ENCODE peak calls at places on chromosomes 6 and 20, in nine cellular contexts. Q, Y, V, X, W, R, Z, A and K are unnamed samples.
A peak's percentile ranks its signal among the peaks of the same experiment; 100 is the strongest.

GRCh38 chr6:138468320-138469015 is 30.8 kb downstream of the NHSL1 start:
- DNase-seq in X (no peak), V (peak; percentile 28), A (no peak), Z (no peak), R (no peak), Q (no peak), W (no peak), Y (peak; percentile 74), K (no peak)

GRCh38 chr6:44658571-44658970 is 271.1 kb downstream of the CDC5L start:
- DNase-seq in R (no peak), X (no peak), A (no peak), Q (no peak), V (no peak), Z (no peak), W (no peak), Y (no peak), K (no peak)

GRCh38 chr6:38169221-38169674 is 349.7 kb downstream of the ZFAND3 start:
- DNase-seq in Q (no peak), A (no peak), W (no peak), X (no peak), V (no peak), R (no peak), Z (no peak), Y (no peak), K (no peak)

GRCh38 chr6:20802596-20802995 is 268.3 kb downstream of the CDKAL1 start:
- DNase-seq in Y (no peak), Z (no peak), R (no peak), X (no peak), Q (no peak), W (no peak), A (no peak), V (no peak), K (no peak)

GRCh38 chr6:4591218-4591617 is 185.0 kb upstream of the CDYL start:
- DNase-seq in R (no peak), Y (no peak), Z (no peak), V (no peak), Q (no peak), A (no peak), X (no peak), W (no peak), K (no peak)

GRCh38 chr20:50518270-50518721 is 8.1 kb downstream of the PTPN1 start:
- DNase-seq in V (peak; percentile 75), X (no peak), Y (peak; percentile 73), R (no peak), W (no peak), Z (no peak), A (no peak), Q (no peak), K (no peak)

GRCh38 chr20:51752343-51752951 is 15.7 kb downstream of the ATP9A start:
- DNase-seq in Q (no peak), R (no peak), Y (peak; percentile 93), V (peak; percentile 87), W (no peak), A (peak; percentile 24), Z (no peak), X (no peak), K (peak; percentile 49)

GRCh38 chr20:31820228-31820627 is 1.1 kb downstream of the MYLK2 start:
- DNase-seq in A (no peak), R (no peak), W (no peak), Q (no peak), X (no peak), V (no peak), Z (no peak), Y (no peak), K (no peak)

GRCh38 chr6:36897629-36898028 is 11.9 kb downstream of the C6orf89 start:
- DNase-seq in X (peak; percentile 12), Y (peak; percentile 27), A (no peak), Z (no peak), Q (no peak), V (no peak), W (no peak), R (no peak), K (no peak)

GRCh38 chr20:10861086-10861485 is 187.3 kb upstream of the JAG1 start:
- DNase-seq in Y (peak; percentile 61), V (peak; percentile 83), R (no peak), X (no peak), A (no peak), Z (no peak), W (no peak), Q (no peak), K (peak; percentile 35)

GRCh38 chr6:25088513-25088912 is 152.8 kb upstream of the RIPOR2 start:
- DNase-seq in Z (no peak), V (peak; percentile 43), Y (peak; percentile 16), W (no peak), Q (no peak), R (no peak), A (no peak), X (no peak), K (no peak)

GRCh38 chr6:116034327-116034726 is 26.4 kb downstream of the FRK start:
- DNase-seq in X (no peak), R (no peak), Q (no peak), A (no peak), Z (no peak), Y (peak; percentile 45), V (peak; percentile 51), W (no peak), K (no peak)

GRCh38 chr6:145621776-145622175 is 113.5 kb downstream of the EPM2A start:
- DNase-seq in R (no peak), Q (no peak), Z (no peak), Y (no peak), V (no peak), X (no peak), A (no peak), W (no peak), K (no peak)